ENCODE peak calls at places on chromosomes 7 and 10, in four cellular contexts. One of them, this sample, is unnamed.

GRCh38 chr7:153521370-153521769 is 530.8 kb upstream of the DPP6 start:
- DNase-seq in HCT116: no peak
- DNase-seq in K562: no peak
- DNase-seq in SK-N-SH: no peak
- DNase-seq in this sample: no peak

GRCh38 chr10:35413985-35414861 is 77.9 kb downstream of the CCNY start:
- DNase-seq in SK-N-SH: no peak
- DNase-seq in K562: peak; percentile 78
- DNase-seq in HCT116: no peak
- DNase-seq in this sample: no peak

GRCh38 chr7:98831641-98832221 is 38.1 kb downstream of the TMEM130 start:
- DNase-seq in HCT116: no peak
- DNase-seq in SK-N-SH: peak; percentile 69
- DNase-seq in K562: peak; percentile 59
- DNase-seq in this sample: no peak

GRCh38 chr7:21912931-21913780 is 32.5 kb downstream of the CDCA7L start:
- DNase-seq in K562: no peak
- DNase-seq in SK-N-SH: no peak
- DNase-seq in HCT116: no peak
- DNase-seq in this sample: no peak

GRCh38 chr7:95095259-95096122 is 188.1 kb downstream of the PPP1R9A start:
- DNase-seq in SK-N-SH: no peak
- DNase-seq in K562: no peak
- DNase-seq in HCT116: no peak
- DNase-seq in this sample: no peak

GRCh38 chr7:16144361-16144760 is 277.0 kb downstream of the CRPPA start:
- DNase-seq in SK-N-SH: no peak
- DNase-seq in K562: no peak
- DNase-seq in HCT116: no peak
- DNase-seq in this sample: no peak

GRCh38 chr10:116947838-116948529 is 57.0 kb downstream of the SHTN1 start:
- DNase-seq in SK-N-SH: no peak
- DNase-seq in HCT116: peak; percentile 59
- DNase-seq in K562: no peak
- DNase-seq in this sample: no peak

GRCh38 chr7:139842414-139843210 is 13.5 kb downstream of the TBXAS1 start:
- DNase-seq in K562: no peak
- DNase-seq in SK-N-SH: no peak
- DNase-seq in HCT116: no peak
- DNase-seq in this sample: no peak

GRCh38 chr7:144830811-144831210 is 5.0 kb downstream of the TPK1 start:
- DNase-seq in K562: peak; percentile 37
- DNase-seq in HCT116: no peak
- DNase-seq in SK-N-SH: no peak
- DNase-seq in this sample: no peak

GRCh38 chr7:665251-665650 is 61.2 kb upstream of the DNAAF5 start:
- DNase-seq in HCT116: no peak
- DNase-seq in SK-N-SH: peak; percentile 55
- DNase-seq in K562: no peak
- DNase-seq in this sample: no peak

GRCh38 chr7:133975130-133975529 is 152.0 kb upstream of the LRGUK start:
- DNase-seq in HCT116: no peak
- DNase-seq in K562: no peak
- DNase-seq in SK-N-SH: peak; percentile 49
- DNase-seq in this sample: no peak

GRCh38 chr10:51768886-51769285 is 69.5 kb upstream of the CSTF2T start:
- DNase-seq in HCT116: no peak
- DNase-seq in SK-N-SH: no peak
- DNase-seq in K562: no peak
- DNase-seq in this sample: no peak

DNA sequence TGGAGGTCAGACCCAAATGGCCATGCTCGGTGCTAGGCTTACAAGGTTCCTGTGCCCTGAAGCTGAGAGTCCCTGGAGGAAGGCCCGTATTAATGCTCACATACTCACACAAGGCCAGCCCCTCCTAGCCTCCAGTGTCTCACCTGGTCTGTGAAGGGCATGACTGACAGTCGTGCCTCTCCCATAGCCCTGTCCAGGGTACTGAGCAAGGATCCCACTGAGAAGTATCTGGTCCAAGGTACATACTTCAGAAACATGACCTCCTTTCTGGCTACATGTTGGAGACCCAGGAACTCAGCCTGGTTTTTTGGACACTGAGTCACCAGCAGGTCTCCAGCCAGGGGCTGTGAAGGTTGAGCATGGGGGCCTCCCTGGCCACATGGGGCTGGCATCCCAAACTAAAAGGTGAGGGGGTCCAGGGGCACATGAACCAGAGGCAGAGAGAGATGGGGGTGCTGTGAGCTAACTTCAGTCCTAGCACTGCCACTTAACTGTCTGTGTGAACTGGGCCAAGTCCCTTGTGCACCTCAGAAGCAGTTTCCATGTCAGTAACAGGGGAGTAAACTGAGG is 17.6 kb upstream of the RASGEF1A start:
- DNase-seq in SK-N-SH: no peak
- DNase-seq in K562: no peak
- DNase-seq in HCT116: no peak
- DNase-seq in this sample: no peak
- TF ChIP-seq ZBTB33 in SK-N-SH: no peak
- TF ChIP-seq ZBTB33 in K562: no peak
- TF ChIP-seq ZBTB33 in HCT116: no peak
- TF ChIP-seq ZBTB33 in this sample: no peak

DNA sequence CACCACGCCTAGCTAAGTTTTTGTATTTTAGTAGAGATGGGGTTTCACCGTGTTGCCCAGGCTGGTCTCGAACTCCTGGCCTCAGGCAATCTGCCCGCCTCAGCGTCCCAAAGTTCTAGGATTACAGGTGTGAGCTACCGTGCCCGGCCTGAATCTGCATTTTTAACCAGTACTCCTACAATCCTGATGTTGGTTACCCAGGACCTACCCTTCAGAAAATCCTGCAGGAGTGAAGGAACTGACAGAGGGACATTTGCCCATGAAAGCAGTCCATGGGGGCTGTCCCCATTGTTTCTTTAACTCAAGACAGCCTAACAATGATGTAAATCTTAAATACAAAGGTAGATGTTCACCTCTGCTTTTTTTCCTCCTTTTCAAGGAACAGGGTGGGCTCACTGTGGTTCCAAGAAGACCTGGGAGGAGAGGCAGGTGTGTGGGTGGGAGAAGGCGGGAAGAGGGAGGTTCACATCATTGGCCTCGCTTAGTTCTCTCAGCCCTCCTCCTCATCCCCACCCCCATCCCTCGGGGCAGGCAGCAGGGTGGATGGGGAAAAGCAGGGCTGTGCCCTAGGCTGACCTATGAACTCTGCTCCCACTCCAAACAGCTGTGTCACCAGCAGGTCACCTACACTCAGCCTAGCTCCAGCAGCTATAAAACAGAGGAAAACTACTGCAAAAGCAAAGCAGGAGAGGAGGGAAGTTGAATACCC is 13.5 kb downstream of the LRRC20 start:
- DNase-seq in SK-N-SH: no peak
- DNase-seq in HCT116: no peak
- DNase-seq in K562: no peak
- DNase-seq in this sample: no peak
- TF ChIP-seq ZBTB33 in SK-N-SH: no peak
- TF ChIP-seq ZBTB33 in HCT116: no peak
- TF ChIP-seq ZBTB33 in K562: no peak
- TF ChIP-seq ZBTB33 in this sample: no peak

GRCh38 chr7:2209146-2209960 is 23.4 kb downstream of the MAD1L1 start:
- DNase-seq in HCT116: no peak
- DNase-seq in K562: peak; percentile 67
- DNase-seq in SK-N-SH: peak; percentile 95
- DNase-seq in this sample: peak; percentile 32
- TF ChIP-seq ZBTB33 in HCT116: no peak
- TF ChIP-seq ZBTB33 in K562: no peak
- TF ChIP-seq ZBTB33 in SK-N-SH: no peak
- TF ChIP-seq ZBTB33 in this sample: no peak

DNA sequence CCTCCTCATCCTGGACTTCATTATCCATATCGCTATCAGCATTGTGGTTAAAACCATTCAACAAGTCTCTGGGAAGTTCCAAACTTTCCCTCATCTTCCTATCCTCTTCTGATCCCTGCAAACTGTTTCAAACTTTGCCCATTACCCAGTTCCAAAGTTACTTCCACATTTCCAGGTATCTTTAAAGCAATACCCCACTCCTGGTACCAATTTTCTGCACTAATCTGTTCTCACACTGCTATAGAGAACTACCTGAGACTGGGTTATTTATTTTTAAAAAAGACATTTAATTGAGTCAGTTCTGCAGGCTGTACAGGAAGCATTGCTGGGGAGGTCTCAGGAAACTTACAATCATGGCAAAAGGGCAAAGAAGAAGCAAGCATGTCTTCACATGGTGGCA is 147.3 kb downstream of the ARL4A start:
- DNase-seq in HCT116: no peak
- DNase-seq in SK-N-SH: no peak
- DNase-seq in K562: no peak
- DNase-seq in this sample: no peak
- TF ChIP-seq ZBTB33 in HCT116: no peak
- TF ChIP-seq ZBTB33 in SK-N-SH: no peak
- TF ChIP-seq ZBTB33 in K562: no peak
- TF ChIP-seq ZBTB33 in this sample: no peak

This sample was measured in GM12878.